ENCODE peak calls at places on chromosomes 3 and 15, in nine cellular contexts. M is ovary, H is A549, A is sigmoid colon, V is transverse colon, F is GM12878, Y is H1, T is tibial nerve, W is K562. D is an unnamed sample. For H3K4me1, the result is how much of the 10 kb centered on the place peaks cover.

GRCh38 chr3:193830791-193831191 is 237.8 kb downstream of the OPA1 start:
- DNase-seq in M (no peak), H (no peak), A (no peak), V (no peak), F (no peak), Y (no peak), T (no peak), W (no peak), D (no peak)

GRCh38 chr15:60395276-60396011 is 2.3 kb downstream of the ANXA2 start:
- DNase-seq in M (no peak), H (no peak), A (no peak), V (no peak), F (no peak), Y (no peak), T (no peak), W (no peak), D (no peak)

GRCh38 chr15:71153823-71154524 is 38.7 kb downstream of the THSD4 start:
- DNase-seq in M (no peak), H (no peak), A (no peak), V (no peak), F (no peak), Y (no peak), T (no peak), W (no peak), D (no peak)

GRCh38 chr3:27900316-27900715 is 178.2 kb upstream of the EOMES start:
- DNase-seq in M (no peak), H (no peak), A (no peak), V (no peak), F (no peak), Y (no peak), T (no peak), W (no peak), D (no peak)

GRCh38 chr3:110069641-110070538 is 732.5 kb upstream of the DPPA4 start:
- DNase-seq in M (peak), H (no peak), A (no peak), V (no peak), F (no peak), Y (no peak), T (no peak), W (no peak), D (no peak)

GRCh38 chr3:57066471-57066870 is 6.0 kb downstream of the SPATA12 start:
- DNase-seq in M (no peak), H (no peak), A (no peak), V (no peak), F (no peak), Y (no peak), T (no peak), W (no peak), D (no peak)

GRCh38 chr3:52025453-52025852 is 29.8 kb upstream of the RPL29 start:
- DNase-seq in M (no peak), H (no peak), A (no peak), V (no peak), F (no peak), Y (no peak), T (no peak), W (no peak), D (no peak)

GRCh38 chr15:25691544-25692430 is 171.3 kb downstream of the ATP10A start:
- DNase-seq in M (no peak), H (no peak), A (peak), V (no peak), F (no peak), Y (no peak), T (no peak), W (no peak), D (no peak)

GRCh38 chr3:105195260-105195659 is 171.4 kb upstream of the ALCAM start:
- DNase-seq in M (no peak), H (no peak), A (no peak), V (no peak), F (no peak), Y (no peak), T (no peak), W (no peak), D (no peak)

GRCh38 chr15:37872661-37873060 is 61.8 kb upstream of the TMCO5A start:
- DNase-seq in M (no peak), H (no peak), A (no peak), V (no peak), F (no peak), Y (no peak), T (no peak), W (no peak), D (no peak)

GRCh38 chr3:184583345-184584000 is 21.9 kb downstream of the EPHB3 start:
- DNase-seq in M (peak), H (no peak), A (no peak), V (no peak), F (no peak), Y (no peak), T (no peak), W (no peak), D (no peak)

GRCh38 chr3:197355713-197356112 is 57.3 kb upstream of the DLG1 start:
- DNase-seq in M (no peak), H (no peak), A (no peak), V (no peak), F (no peak), Y (no peak), T (no peak), W (no peak), D (no peak)

GRCh38 chr15:74433592-74434259 is at the start of gene SEMA7A:
- DNase-seq in M (peak), H (peak), A (peak), V (peak), F (peak), Y (peak), T (peak), W (peak), D (peak)

GRCh38 chr15:28913171-28913765 is 27.5 kb downstream of the APBA2 start:
- DNase-seq in M (no peak), H (peak), A (peak), V (no peak), F (no peak), Y (no peak), T (no peak), W (no peak), D (peak)

GRCh38 chr3:39707314-39707909 is 102.0 kb upstream of the MYRIP start:
- DNase-seq in M (no peak), H (peak), A (no peak), V (no peak), F (no peak), Y (no peak), T (no peak), W (peak), D (no peak)

GRCh38 chr15:45536951-45537350 is 14.4 kb upstream of the SLC30A4 start:
- DNase-seq in M (no peak), H (no peak), A (no peak), V (no peak), F (no peak), Y (no peak), T (no peak), W (no peak), D (no peak)

GRCh38 chr15:58282060-58282708 is 144.0 kb downstream of the AQP9 start:
- DNase-seq in M (no peak), H (no peak), A (no peak), V (no peak), F (no peak), Y (no peak), T (no peak), W (peak), D (no peak)

GRCh38 chr3:5809811-5810210 is 622.3 kb downstream of the EDEM1 start:
- DNase-seq in M (no peak), H (no peak), A (no peak), V (no peak), F (no peak), Y (no peak), T (no peak), W (no peak), D (no peak)

GRCh38 chr3:196222876-196223595 is 6.7 kb downstream of the SLC51A start:
- DNase-seq in M (no peak), H (no peak), A (no peak), V (no peak), F (no peak), Y (no peak), T (no peak), W (no peak), D (no peak)

GRCh38 chr3:117526485-117527079 is 817.0 kb downstream of the TUSC7 start:
- DNase-seq in M (peak), H (no peak), A (no peak), V (peak), F (no peak), Y (no peak), T (peak), W (peak), D (no peak)

GRCh38 chr15:25563571-25563970 is 124.7 kb upstream of the UBE3A start:
- DNase-seq in M (no peak), H (no peak), A (no peak), V (no peak), F (no peak), Y (no peak), T (no peak), W (no peak), D (no peak)

GRCh38 chr3:48403533-48404439 is 26.1 kb downstream of the PLXNB1 start:
- DNase-seq in M (peak), H (no peak), A (peak), V (no peak), F (no peak), Y (no peak), T (peak), W (no peak), D (peak)

GRCh38 chr15:45919806-45920205 is 285.0 kb downstream of the SQOR start:
- DNase-seq in M (no peak), H (peak), A (no peak), V (no peak), F (no peak), Y (no peak), T (no peak), W (no peak), D (no peak)

GRCh38 chr15:98743177-98743576 is 94.8 kb downstream of the IGF1R start:
- DNase-seq in M (no peak), H (no peak), A (no peak), V (no peak), F (no peak), Y (no peak), T (no peak), W (no peak), D (no peak)

GRCh38 chr3:53721187-53721946 is 124.9 kb downstream of the CHDH start:
- DNase-seq in M (no peak), H (no peak), A (no peak), V (no peak), F (no peak), Y (no peak), T (no peak), W (no peak), D (no peak)

GRCh38 chr15:41992151-41992802 is 19.9 kb upstream of the EHD4 start:
- DNase-seq in M (no peak), H (no peak), A (no peak), V (no peak), F (no peak), Y (no peak), T (no peak), W (no peak), D (no peak)

GRCh38 chr3:6437631-6438030 is 423.3 kb upstream of the GRM7 start:
- DNase-seq in M (no peak), H (no peak), A (no peak), V (no peak), F (no peak), Y (no peak), T (no peak), W (no peak), D (no peak)

GRCh38 chr15:22267761-22268160 is 187.4 kb downstream of the OR4M2 start:
- DNase-seq in M (no peak), H (no peak), A (no peak), V (no peak), F (no peak), Y (no peak), T (no peak), W (no peak), D (no peak)
- H3K4me1 ChIP-seq in M (under half), H (under half), A (under half), V (under half), F (under half), Y (under half), T (under half), W (under half), D (under half)

DNA sequence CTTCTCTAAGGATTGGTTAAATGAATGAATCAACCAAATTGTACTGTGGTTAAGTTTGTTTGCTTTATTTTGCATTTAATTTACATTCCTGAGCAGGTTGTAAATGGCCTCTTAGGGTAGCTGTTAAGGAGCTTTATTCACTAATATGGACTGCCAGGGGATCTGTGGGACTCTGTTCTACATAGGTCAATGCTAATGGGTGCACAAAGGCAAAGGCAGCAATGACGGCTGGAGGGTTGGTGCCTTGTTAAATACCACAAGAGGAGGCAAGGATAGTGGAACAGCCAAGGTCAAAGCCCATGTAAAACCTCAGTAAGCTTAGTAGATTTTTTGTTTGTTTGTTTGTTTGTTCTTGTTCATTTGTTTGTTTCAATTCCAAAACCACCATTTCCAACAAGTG is 89.3 kb upstream of the P2RY1 start:
- DNase-seq in M (no peak), H (no peak), A (no peak), V (no peak), F (no peak), Y (peak), T (no peak), W (no peak), D (no peak)
- TF ChIP-seq EP300 in M (no peak), H (no peak), A (no peak), V (no peak), F (no peak), Y (no peak), T (no peak), W (no peak), D (no peak)

GRCh38 chr15:89857673-89858072 is 36.1 kb downstream of the AP3S2 start:
- DNase-seq in M (no peak), H (peak), A (no peak), V (peak), F (no peak), Y (no peak), T (no peak), W (no peak), D (no peak)
- TF ChIP-seq POLR2A in M (no peak), H (no peak), A (no peak), V (peak), F (no peak), Y (no peak), T (no peak), W (no peak), D (no peak)

DNA sequence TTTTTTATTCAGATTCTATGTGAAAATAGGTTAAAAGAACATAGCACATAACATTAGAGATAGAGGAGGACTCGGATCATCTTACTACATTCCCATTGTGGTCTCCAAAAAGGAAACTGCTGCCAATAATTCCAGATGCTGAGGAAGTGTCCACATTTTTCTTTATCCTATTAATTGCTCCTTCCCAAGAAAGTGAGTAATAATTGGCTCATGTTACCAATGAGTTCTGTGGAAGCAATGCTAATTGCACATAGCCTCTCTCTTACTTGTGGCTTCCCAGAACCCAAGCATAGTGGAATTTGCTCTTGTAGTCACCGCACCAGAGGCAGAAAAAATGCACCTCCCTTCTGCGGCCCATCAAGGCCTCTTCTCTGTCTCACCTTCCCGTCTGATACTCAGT is 208.4 kb downstream of the PLOD2 start:
- DNase-seq in M (no peak), H (no peak), A (no peak), V (no peak), F (no peak), Y (no peak), T (no peak), W (no peak), D (no peak)
- H3K4me1 ChIP-seq in M (under half), H (under half), A (under half), V (under half), F (under half), Y (under half), T (under half), W (under half), D (under half)

GRCh38 chr3:71152892-71153265 is 430.6 kb downstream of the FOXP1 start:
- DNase-seq in M (no peak), H (no peak), A (no peak), V (peak), F (no peak), Y (no peak), T (no peak), W (no peak), D (no peak)
- TF ChIP-seq EP300 in M (no peak), H (no peak), A (no peak), V (no peak), F (no peak), Y (no peak), T (no peak), W (no peak), D (no peak)

GRCh38 chr3:124887177-124887995 is at the start of gene ITGB5:
- DNase-seq in M (peak), H (peak), A (peak), V (peak), F (no peak), Y (no peak), T (peak), W (peak), D (peak)
- TF ChIP-seq POLR2A in M (peak), H (peak), A (peak), V (peak), F (no peak), Y (peak), T (peak), W (peak), D (peak)

DNA sequence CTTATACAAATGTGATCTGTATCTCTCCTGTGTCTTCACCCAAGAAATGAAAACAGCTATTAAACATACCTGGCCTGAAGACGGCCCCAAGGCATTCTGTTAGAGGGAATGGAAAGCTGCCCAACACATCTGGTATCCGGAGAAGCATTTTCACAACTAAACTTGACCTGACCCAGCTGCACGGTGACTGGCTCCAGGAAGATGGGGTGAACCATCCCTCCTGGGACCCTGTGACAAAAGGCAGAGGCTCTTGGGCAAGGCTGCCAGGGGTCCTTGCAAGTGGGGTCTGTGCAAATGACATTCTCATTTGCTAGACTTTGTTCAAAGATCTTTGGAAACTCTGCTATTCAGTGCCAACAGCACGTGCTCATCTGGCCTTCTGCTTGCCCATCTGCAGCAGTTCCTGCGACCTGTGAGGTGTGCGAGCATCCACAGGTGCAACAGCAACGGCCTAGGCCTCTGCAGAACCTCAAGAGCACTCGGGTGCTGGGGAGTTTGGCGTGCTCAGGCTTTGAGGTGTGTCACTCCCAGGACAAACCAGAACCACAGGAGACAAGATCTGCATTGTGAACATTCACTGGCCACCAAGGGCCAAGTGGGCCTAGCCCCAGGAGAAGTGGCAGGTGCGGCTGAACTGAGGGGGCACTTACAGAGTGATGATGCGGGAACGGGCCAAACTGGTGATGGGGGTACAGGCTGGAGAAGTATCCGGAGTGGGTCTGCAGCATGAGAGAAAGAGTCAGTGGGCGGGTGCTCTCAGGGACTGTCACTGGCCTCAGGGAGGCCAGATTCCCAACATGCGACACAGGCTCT is 71.8 kb downstream of the SENP2 start:
- DNase-seq in M (no peak), H (no peak), A (peak), V (no peak), F (no peak), Y (no peak), T (no peak), W (no peak), D (no peak)
- H3K4me1 ChIP-seq in M (under half), H (under half), A (under half), V (under half), F (under half), Y (under half), T (half or more), W (under half), D (under half)